ENCODE peak calls at places on chromosomes 7 and 10, in ten cellular contexts. N is fibroblast of the aortic adventitia, J is lower leg skin, L is skeletal muscle cell, U is astrocyte of the spinal cord, E is GM12865, F is HFF-Myc, R is LNCaP clone FGC, O is epithelial cell of esophagus, A is cardiac muscle cell. Z is an unnamed sample.

GRCh38 chr10:127968659-127969058 is 61.8 kb downstream of the PTPRE start:
- DNase-seq in N (peak), J (no peak), L (no peak), U (no peak), E (no peak), F (no peak), R (no peak), O (no peak), A (peak), Z (no peak)

GRCh38 chr7:110922906-110923305 is 168.0 kb upstream of the LRRN3 start:
- DNase-seq in N (peak), J (no peak), L (peak), U (peak), E (no peak), F (peak), R (no peak), O (peak), A (peak), Z (peak)

GRCh38 chr10:87862644-87863101 is 660 bp downstream of the KLLN start:
- DNase-seq in N (no peak), J (no peak), L (no peak), U (no peak), E (no peak), F (no peak), R (no peak), O (peak), A (no peak), Z (peak)

GRCh38 chr7:17968791-17969715 is 28.8 kb upstream of the SNX13 start:
- DNase-seq in N (peak), J (no peak), L (no peak), U (no peak), E (no peak), F (no peak), R (no peak), O (no peak), A (peak), Z (no peak)

GRCh38 chr7:49520971-49521370 is 252.5 kb upstream of the VWC2 start:
- DNase-seq in N (no peak), J (no peak), L (no peak), U (no peak), E (no peak), F (no peak), R (no peak), O (no peak), A (no peak), Z (no peak)

GRCh38 chr7:117302396-117302795 is 20.5 kb downstream of the WNT2 start:
- DNase-seq in N (no peak), J (no peak), L (no peak), U (no peak), E (no peak), F (no peak), R (no peak), O (no peak), A (no peak), Z (no peak)

GRCh38 chr10:26839966-26840627 is 20.7 kb downstream of the ABI1 start:
- DNase-seq in N (peak), J (no peak), L (no peak), U (peak), E (no peak), F (no peak), R (no peak), O (no peak), A (no peak), Z (no peak)

GRCh38 chr10:131131726-131132561 is 179.6 kb downstream of the TCERG1L start:
- DNase-seq in N (no peak), J (no peak), L (no peak), U (no peak), E (no peak), F (no peak), R (no peak), O (no peak), A (no peak), Z (no peak)

GRCh38 chr10:17144032-17144431 is 14.4 kb upstream of the CUBN start:
- DNase-seq in N (no peak), J (no peak), L (no peak), U (no peak), E (no peak), F (no peak), R (no peak), O (no peak), A (no peak), Z (no peak)

GRCh38 chr7:125670926-125671572 is 741.4 kb upstream of the POT1 start:
- DNase-seq in N (peak), J (no peak), L (no peak), U (peak), E (peak), F (no peak), R (no peak), O (peak), A (peak), Z (peak)

GRCh38 chr7:109003742-109004141 is 434.1 kb downstream of the DNAJB9 start:
- DNase-seq in N (no peak), J (no peak), L (no peak), U (peak), E (no peak), F (no peak), R (no peak), O (peak), A (peak), Z (peak)

GRCh38 chr7:44306608-44307007 is 18.8 kb downstream of the CAMK2B start:
- DNase-seq in N (no peak), J (no peak), L (no peak), U (no peak), E (no peak), F (no peak), R (no peak), O (no peak), A (no peak), Z (no peak)

GRCh38 chr7:157490465-157490912 is 153.7 kb downstream of the DNAJB6 start:
- DNase-seq in N (no peak), J (peak), L (no peak), U (peak), E (peak), F (no peak), R (peak), O (peak), A (peak), Z (peak)

GRCh38 chr7:50379082-50379481 is 71.1 kb downstream of the FIGNL1 start:
- DNase-seq in N (no peak), J (no peak), L (no peak), U (no peak), E (no peak), F (no peak), R (no peak), O (peak), A (no peak), Z (peak)

GRCh38 chr10:60732240-60733188 is 45.8 kb upstream of the CDK1 start:
- DNase-seq in N (no peak), J (no peak), L (no peak), U (no peak), E (peak), F (no peak), R (no peak), O (peak), A (no peak), Z (peak)

GRCh38 chr10:96512997-96513685 is 585 bp downstream of the TLL2 start:
- DNase-seq in N (peak), J (no peak), L (no peak), U (peak), E (no peak), F (no peak), R (no peak), O (peak), A (peak), Z (no peak)

GRCh38 chr10:130606001-130606405 is 469.8 kb downstream of the GLRX3 start:
- DNase-seq in N (no peak), J (no peak), L (no peak), U (no peak), E (no peak), F (no peak), R (no peak), O (no peak), A (no peak), Z (no peak)

GRCh38 chr7:114085592-114086490 is 167.0 kb upstream of the PPP1R3A start:
- DNase-seq in N (peak), J (peak), L (peak), U (peak), E (peak), F (no peak), R (no peak), O (peak), A (peak), Z (peak)

GRCh38 chr7:158056761-158057160 is 530.9 kb downstream of the PTPRN2 start:
- DNase-seq in N (no peak), J (peak), L (no peak), U (no peak), E (no peak), F (no peak), R (no peak), O (no peak), A (no peak), Z (no peak)

GRCh38 chr7:45446195-45446944 is 127.8 kb upstream of the ADCY1 start:
- DNase-seq in N (no peak), J (no peak), L (no peak), U (no peak), E (peak), F (no peak), R (no peak), O (peak), A (no peak), Z (peak)

GRCh38 chr10:81569488-81569887 is 305.5 kb upstream of the NRG3 start:
- DNase-seq in N (no peak), J (peak), L (no peak), U (no peak), E (no peak), F (no peak), R (no peak), O (no peak), A (no peak), Z (no peak)

GRCh38 chr10:16646474-16647059 is 124.9 kb upstream of the C1QL3 start:
- DNase-seq in N (no peak), J (no peak), L (no peak), U (no peak), E (peak), F (no peak), R (no peak), O (peak), A (peak), Z (peak)

GRCh38 chr10:10623958-10624590 is 393.6 kb upstream of the CELF2 start:
- DNase-seq in N (no peak), J (no peak), L (no peak), U (no peak), E (no peak), F (no peak), R (no peak), O (no peak), A (peak), Z (no peak)

GRCh38 chr10:71371750-71372166 is 25.0 kb upstream of the CDH23 start:
- DNase-seq in N (no peak), J (no peak), L (no peak), U (no peak), E (peak), F (no peak), R (no peak), O (no peak), A (no peak), Z (no peak)

GRCh38 chr7:117834983-117835664 is 38.1 kb downstream of the CTTNBP2 start:
- DNase-seq in N (no peak), J (no peak), L (no peak), U (no peak), E (no peak), F (no peak), R (peak), O (no peak), A (no peak), Z (no peak)

GRCh38 chr10:78199759-78200158 is 166.1 kb downstream of the RPS24 start:
- DNase-seq in N (no peak), J (no peak), L (no peak), U (no peak), E (no peak), F (no peak), R (no peak), O (peak), A (no peak), Z (peak)

GRCh38 chr7:55144955-55145342 is 126.1 kb downstream of the EGFR start:
- DNase-seq in N (no peak), J (peak), L (no peak), U (no peak), E (no peak), F (no peak), R (no peak), O (no peak), A (no peak), Z (no peak)

GRCh38 chr7:70694909-70695803 is 436.8 kb upstream of the GALNT17 start:
- DNase-seq in N (peak), J (no peak), L (no peak), U (peak), E (peak), F (no peak), R (no peak), O (peak), A (peak), Z (no peak)

GRCh38 chr10:12061124-12061523 is 7.6 kb upstream of the DHTKD1 start:
- DNase-seq in N (no peak), J (no peak), L (no peak), U (no peak), E (no peak), F (no peak), R (no peak), O (no peak), A (no peak), Z (no peak)

GRCh38 chr7:50156163-50156562 is 63.1 kb upstream of the ZPBP start:
- DNase-seq in N (no peak), J (no peak), L (no peak), U (no peak), E (no peak), F (no peak), R (no peak), O (no peak), A (no peak), Z (no peak)

GRCh38 chr7:149385195-149385955 is 75.5 kb downstream of the ZNF777 start:
- DNase-seq in N (no peak), J (no peak), L (no peak), U (no peak), E (no peak), F (no peak), R (no peak), O (no peak), A (no peak), Z (no peak)

GRCh38 chr10:44382981-44383748 is 1.7 kb downstream of the CXCL12 start:
- DNase-seq in N (no peak), J (peak), L (no peak), U (no peak), E (no peak), F (no peak), R (no peak), O (no peak), A (no peak), Z (no peak)

GRCh38 chr7:23810099-23810498 is 100.1 kb downstream of the STK31 start:
- DNase-seq in N (no peak), J (no peak), L (no peak), U (no peak), E (no peak), F (no peak), R (no peak), O (no peak), A (no peak), Z (no peak)

GRCh38 chr7:23808421-23808820 is 98.4 kb downstream of the STK31 start:
- DNase-seq in N (no peak), J (no peak), L (no peak), U (no peak), E (no peak), F (no peak), R (no peak), O (no peak), A (no peak), Z (no peak)

DNA sequence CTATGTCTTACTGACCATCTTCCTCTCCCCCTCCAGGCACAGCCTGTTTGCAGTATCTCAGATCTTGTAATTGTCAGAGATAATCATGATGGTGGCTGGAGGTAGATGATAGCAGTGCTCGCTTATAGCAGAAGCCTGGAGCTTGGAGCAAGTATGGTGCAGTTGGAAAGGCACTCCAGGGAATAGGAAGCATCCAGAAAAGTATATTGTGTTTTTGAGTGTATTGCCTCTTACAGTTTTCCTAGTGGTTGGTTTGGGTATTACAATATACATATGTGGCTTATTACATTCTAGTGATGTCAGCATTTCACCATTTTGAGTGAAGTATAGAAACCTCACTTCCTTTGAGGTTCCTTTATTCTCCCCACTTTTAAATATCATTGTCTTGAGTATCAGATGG is 101.5 kb downstream of the STK31 start:
- DNase-seq in N (no peak), J (no peak), L (no peak), U (no peak), E (no peak), F (no peak), R (no peak), O (peak), A (no peak), Z (peak)
- H3K4me3 ChIP-seq in N (no peak), J (no peak), L (no peak), U (no peak), E (no peak), F (no peak), R (no peak), O (no peak), A (no peak), Z (no peak)

GRCh38 chr7:3346082-3346481 is 45.0 kb downstream of the SDK1 start:
- DNase-seq in N (no peak), J (no peak), L (no peak), U (no peak), E (no peak), F (no peak), R (no peak), O (no peak), A (no peak), Z (no peak)
- H3K4me3 ChIP-seq in N (no peak), J (no peak), L (no peak), U (no peak), E (no peak), F (no peak), R (no peak), O (no peak), A (no peak), Z (no peak)

DNA sequence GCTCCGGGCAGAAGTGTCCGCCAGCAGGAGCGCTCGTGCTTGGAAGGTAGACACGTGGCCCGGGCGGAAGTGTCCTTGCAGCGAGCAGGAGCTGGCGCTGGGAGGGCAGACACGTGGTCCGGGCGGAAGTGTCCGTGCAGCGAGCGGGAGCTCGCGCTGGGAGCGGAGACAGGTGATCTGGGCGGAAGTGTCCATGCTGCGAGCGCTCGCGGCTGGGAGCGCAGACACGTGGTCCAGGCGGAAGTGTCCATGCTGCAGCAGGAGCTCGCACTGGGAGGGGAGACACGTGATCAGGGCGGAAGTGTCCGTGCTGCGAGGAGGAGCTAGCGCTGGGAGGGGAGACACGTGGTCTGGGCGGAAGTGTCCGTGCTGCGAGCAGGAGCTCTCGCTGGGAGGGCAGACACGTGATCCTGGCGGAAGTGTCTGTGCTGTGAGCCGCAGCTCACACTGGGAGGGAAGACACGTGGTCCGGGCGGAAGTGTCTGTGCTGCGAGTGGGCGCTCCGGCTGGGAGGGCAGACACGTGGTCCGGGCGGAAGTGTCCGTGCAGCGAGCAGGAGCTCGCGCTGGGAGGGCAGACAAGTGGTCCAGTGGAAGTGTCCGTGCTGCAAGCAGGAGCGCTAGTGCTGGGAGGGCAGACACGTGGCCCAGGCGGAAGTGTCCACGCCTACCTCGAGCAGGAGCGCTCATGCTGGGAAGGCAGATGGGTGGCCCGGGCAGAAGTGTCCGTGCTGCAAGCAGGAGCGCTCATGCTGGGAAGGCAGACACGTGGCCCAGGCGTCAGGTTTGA is 41.1 kb upstream of the PRKAR1B start:
- DNase-seq in N (peak), J (no peak), L (no peak), U (peak), E (no peak), F (no peak), R (peak), O (no peak), A (no peak), Z (no peak)
- H3K4me3 ChIP-seq in N (peak), J (no peak), L (no peak), U (peak), E (no peak), F (no peak), R (peak), O (no peak), A (no peak), Z (no peak)

GRCh38 chr10:72694476-72695369 is 2.8 kb downstream of the MCU start:
- DNase-seq in N (peak), J (no peak), L (no peak), U (peak), E (peak), F (no peak), R (peak), O (peak), A (peak), Z (peak)
- H3K4me3 ChIP-seq in N (peak), J (no peak), L (no peak), U (no peak), E (no peak), F (no peak), R (no peak), O (no peak), A (no peak), Z (no peak)